ENCODE peak calls at places on chromosomes 5 and 9, in five cellular contexts. X is lung; A is GF-D8; F is stimulated activated CD4-positive, alpha-beta T cell treated with anti-CD3 and anti-CD28 coated beads, Interleukin-4, amount 100 ng/mL, for 4 hours; Y is NCI-H1436. R is an unnamed sample.

GRCh38 chr9:137113385-137114159 is 961 bp downstream of the DPP7 start:
- DNase-seq in X (no peak), A (no peak), F (peak), Y (no peak), R (peak)

GRCh38 chr5:71666321-71666720 is 52.8 kb upstream of the CARTPT start:
- DNase-seq in X (no peak), A (no peak), F (no peak), Y (peak), R (no peak)

GRCh38 chr5:160333726-160334125 is 21.4 kb upstream of the CCNJL start:
- DNase-seq in X (no peak), A (no peak), F (no peak), Y (no peak), R (no peak)

GRCh38 chr5:16520806-16521205 is 55.2 kb upstream of the ZNF622 start:
- DNase-seq in X (no peak), A (no peak), F (no peak), Y (no peak), R (no peak)

GRCh38 chr5:68433921-68434879 is 218.6 kb downstream of the PIK3R1 start:
- DNase-seq in X (peak), A (peak), F (peak), Y (no peak), R (peak)

GRCh38 chr5:168409601-168410458 is 76.4 kb upstream of the RARS1 start:
- DNase-seq in X (no peak), A (no peak), F (no peak), Y (no peak), R (no peak)

GRCh38 chr5:154646841-154647759 is 108.1 kb upstream of the LARP1 start:
- DNase-seq in X (peak), A (no peak), F (no peak), Y (no peak), R (peak)

GRCh38 chr5:20832204-20833080 is 844.4 kb upstream of the CDH18 start:
- DNase-seq in X (no peak), A (no peak), F (no peak), Y (no peak), R (no peak)

GRCh38 chr9:4301302-4301701 is 1.4 kb upstream of the GLIS3 start:
- DNase-seq in X (no peak), A (no peak), F (no peak), Y (no peak), R (no peak)

GRCh38 chr5:117888688-117889087 is 1099.7 kb downstream of the DTWD2 start:
- DNase-seq in X (no peak), A (no peak), F (no peak), Y (no peak), R (no peak)

GRCh38 chr9:118829334-118829733 is 539.9 kb downstream of the BRINP1 start:
- DNase-seq in X (no peak), A (no peak), F (no peak), Y (no peak), R (no peak)

GRCh38 chr5:154745349-154745748 is 9.8 kb upstream of the LARP1 start:
- DNase-seq in X (no peak), A (no peak), F (no peak), Y (no peak), R (no peak)

GRCh38 chr5:9499498-9499876 is 46.4 kb downstream of the SEMA5A start:
- DNase-seq in X (no peak), A (no peak), F (no peak), Y (no peak), R (no peak)

GRCh38 chr5:62316110-62316509 is 10.1 kb downstream of the KIF2A start:
- DNase-seq in X (no peak), A (no peak), F (no peak), Y (no peak), R (no peak)

GRCh38 chr9:125810161-125810560 is 63.0 kb downstream of the PBX3 start:
- DNase-seq in X (no peak), A (no peak), F (no peak), Y (no peak), R (no peak)

GRCh38 chr5:17123785-17124184 is 93.6 kb upstream of the BASP1 start:
- DNase-seq in X (no peak), A (no peak), F (no peak), Y (no peak), R (no peak)

GRCh38 chr5:170121321-170121720 is 15.6 kb downstream of the FOXI1 start:
- DNase-seq in X (no peak), A (no peak), F (no peak), Y (no peak), R (no peak)